ENCODE peak calls at places on chromosomes 4 and X, in four cellular contexts. J, P, N and Z are unnamed samples.

GRCh38 chr4:186072516-186072915 is 3.6 kb downstream of the TLR3 start:
- DNase-seq in P (no peak), N (no peak), J (no peak), Z (no peak)

GRCh38 chr4:79865253-79865652 is 207.8 kb downstream of the ANTXR2 start:
- DNase-seq in N (no peak), P (no peak), J (no peak), Z (no peak)

GRCh38 chr4:55447826-55448225 is 52.1 kb downstream of the TMEM165 start:
- DNase-seq in P (no peak), N (no peak), J (no peak), Z (no peak)

GRCh38 chrX:19776753-19777152 is 110.6 kb downstream of the SH3KBP1 start:
- DNase-seq in N (no peak), P (no peak), J (no peak), Z (no peak)

GRCh38 chr4:180734753-180735432 is 1508.3 kb upstream of the TENM3 start:
- DNase-seq in P (no peak), N (no peak), J (no peak), Z (no peak)

GRCh38 chr4:75099321-75099720 is 166.4 kb downstream of the PARM1 start:
- DNase-seq in P (no peak), N (no peak), J (peak; percentile 12), Z (no peak)

GRCh38 chr4:4182835-4183568 is 43.7 kb downstream of the OTOP1 start:
- DNase-seq in P (no peak), N (no peak), J (peak; percentile 6), Z (no peak)

GRCh38 chrX:72349190-72349589 is 43.5 kb upstream of the CITED1 start:
- DNase-seq in P (no peak), N (no peak), J (peak; percentile 16), Z (no peak)

GRCh38 chr4:175772170-175772685 is 39.8 kb downstream of the GPM6A start:
- DNase-seq in N (no peak), J (no peak), P (no peak), Z (no peak)

GRCh38 chr4:89177807-89178206 is 66.5 kb downstream of the TIGD2 start:
- DNase-seq in J (no peak), N (no peak), P (no peak), Z (no peak)

GRCh38 chr4:112514449-112515277 is 1.3 kb downstream of the NEUROG2 start:
- DNase-seq in N (no peak), J (no peak), P (no peak), Z (no peak)

GRCh38 chr4:151727365-151727764 is 33.4 kb downstream of the GATB start:
- DNase-seq in J (no peak), N (no peak), P (no peak), Z (no peak)

GRCh38 chr4:30950737-30951136 is 230.6 kb downstream of the PCDH7 start:
- DNase-seq in N (no peak), J (no peak), P (no peak), Z (no peak)

GRCh38 chr4:105805501-105806120 is 89.7 kb upstream of the NPNT start:
- DNase-seq in P (no peak), J (no peak), N (no peak), Z (no peak)

GRCh38 chrX:153622661-153623309 is 23.8 kb upstream of the CCNQ start:
- DNase-seq in J (no peak), N (no peak), P (no peak), Z (no peak)

GRCh38 chr4:133865606-133866327 is 335.8 kb downstream of the PABPC4L start:
- DNase-seq in N (no peak), P (no peak), J (no peak), Z (peak; percentile 24)

GRCh38 chr4:2247128-2248043 is 5.5 kb upstream of the HAUS3 start:
- DNase-seq in P (no peak), N (no peak), J (peak; percentile 16), Z (no peak)

GRCh38 chr4:158236304-158237030 is 26.2 kb downstream of the TMEM144 start:
- DNase-seq in J (no peak), N (no peak), P (no peak), Z (no peak)

GRCh38 chr4:168621806-168622589 is 125.1 kb downstream of the PALLD start:
- DNase-seq in N (no peak), J (no peak), P (no peak), Z (no peak)

GRCh38 chrX:50941638-50942037 is 31.1 kb downstream of the BMP15 start:
- DNase-seq in J (no peak), N (no peak), P (no peak), Z (no peak)

GRCh38 chr4:185512516-185512915 is 22.8 kb downstream of the PDLIM3 start:
- DNase-seq in J (no peak), P (no peak), N (no peak), Z (no peak)

GRCh38 chrX:154600962-154601374 is 16.0 kb downstream of the CTAG1A start:
- DNase-seq in N (no peak), P (no peak), J (no peak), Z (no peak)

GRCh38 chr4:31094474-31094873 is 374.3 kb downstream of the PCDH7 start:
- DNase-seq in N (no peak), P (no peak), J (no peak), Z (no peak)

GRCh38 chr4:118835896-118836762 is at the start of gene SEC24D:
- DNase-seq in J (peak; percentile 86), N (peak; percentile 95), P (no peak), Z (peak; percentile 27)

GRCh38 chr4:181661090-181661489 is 582.1 kb upstream of the TENM3 start:
- DNase-seq in P (no peak), N (no peak), J (no peak), Z (no peak)

GRCh38 chr4:7070729-7071511 is 3.1 kb upstream of the GRPEL1 start:
- DNase-seq in N (peak; percentile 86), P (no peak), J (peak; percentile 60), Z (peak; percentile 67)

GRCh38 chr4:146976145-146976544 is 30.5 kb upstream of the TTC29 start:
- DNase-seq in N (no peak), P (no peak), J (no peak), Z (no peak)

GRCh38 chrX:15170927-15171326 is 99.0 kb downstream of the ASB9 start:
- DNase-seq in J (no peak), P (no peak), N (no peak), Z (no peak)

GRCh38 chrX:108736509-108737479 is at the start of gene IRS4:
- DNase-seq in N (no peak), J (no peak), P (no peak), Z (no peak)
- TF ChIP-seq POLR2AphosphoS5 in N (no peak), J (no peak), P (peak; percentile 28), Z (no peak)

GRCh38 chr4:102826890-102827673 is at the start of gene UBE2D3:
- DNase-seq in J (peak; percentile 30), N (peak; percentile 99), P (no peak), Z (peak; percentile 65)
- TF ChIP-seq POLR2AphosphoS5 in J (peak; percentile 88), N (peak; percentile 97), P (peak; percentile 94), Z (peak; percentile 78)

DNA sequence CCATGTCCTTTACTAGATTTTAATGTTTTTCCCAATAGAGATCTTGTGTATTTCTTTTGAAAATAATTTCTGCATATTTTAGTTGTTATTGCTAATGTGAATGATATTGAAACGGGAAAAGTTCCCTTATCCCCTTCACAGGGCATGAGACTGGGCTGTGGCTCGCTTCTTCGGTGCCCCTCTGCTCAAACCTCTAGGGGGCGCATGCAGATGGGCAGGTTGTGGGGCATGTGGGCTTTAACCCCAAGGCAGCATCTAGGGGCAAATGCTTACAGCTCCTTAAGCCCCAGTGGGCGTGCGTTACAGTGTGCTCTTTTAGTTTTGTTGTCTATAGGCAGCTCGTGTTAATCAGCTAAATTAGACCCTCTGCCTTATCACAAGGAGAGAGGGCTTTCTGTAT is 194.7 kb downstream of the OPHN1 start:
- DNase-seq in N (no peak), J (no peak), P (no peak), Z (no peak)
- TF ChIP-seq POLR2AphosphoS5 in N (no peak), J (no peak), P (no peak), Z (no peak)

DNA sequence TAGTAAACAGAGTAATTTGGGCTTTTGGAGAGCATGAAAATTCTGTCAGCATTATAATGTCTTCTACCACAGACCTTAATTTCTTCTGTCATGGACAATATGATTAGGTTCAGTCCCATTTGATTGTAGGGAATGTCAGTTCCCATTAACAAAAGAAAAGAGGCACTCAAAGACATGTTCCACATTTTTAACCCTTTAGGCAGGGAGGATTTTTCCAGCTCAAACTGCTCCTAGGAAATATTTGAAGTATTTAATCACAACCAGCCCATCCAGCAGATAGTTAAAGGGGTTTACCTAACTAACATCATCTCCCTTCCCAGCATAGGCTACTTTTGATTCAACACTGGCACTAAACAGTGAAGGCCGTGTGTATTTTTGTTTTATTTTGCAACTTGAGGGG is 256.1 kb downstream of the DHX15 start:
- DNase-seq in J (no peak), N (no peak), P (no peak), Z (no peak)
- TF ChIP-seq POLR2AphosphoS5 in J (no peak), N (no peak), P (no peak), Z (no peak)

GRCh38 chr4:40688446-40689095 is 58.9 kb upstream of the RBM47 start:
- DNase-seq in J (no peak), P (no peak), N (no peak), Z (no peak)

GRCh38 chr4:40686081-40686913 is 56.6 kb upstream of the RBM47 start:
- DNase-seq in P (no peak), N (no peak), J (no peak), Z (no peak)

GRCh38 chr4:40685300-40685699 is 55.6 kb upstream of the RBM47 start:
- DNase-seq in P (no peak), N (no peak), J (no peak), Z (no peak)

GRCh38 chr4:40684404-40684803 is 54.7 kb upstream of the RBM47 start:
- DNase-seq in P (no peak), N (no peak), J (no peak), Z (no peak)

GRCh38 chr4:40687676-40688389 is 58.2 kb upstream of the RBM47 start:
- DNase-seq in J (no peak), P (no peak), N (no peak), Z (no peak)
- TF ChIP-seq POLR2AphosphoS5 in J (no peak), P (no peak), N (no peak), Z (no peak)

GRCh38 chr4:48779095-48779997 is 733 bp downstream of the FRYL start:
- DNase-seq in P (no peak), J (peak; percentile 51), N (peak; percentile 79), Z (no peak)

GRCh38 chr4:48780867-48781219 is 764 bp upstream of the FRYL start:
- DNase-seq in J (no peak), N (peak; percentile 67), P (no peak), Z (no peak)

GRCh38 chr4:48778431-48779094 is 1.5 kb downstream of the FRYL start:
- DNase-seq in N (no peak), J (no peak), P (no peak), Z (no peak)

GRCh38 chr4:48781968-48782367 is 1.9 kb upstream of the FRYL start:
- DNase-seq in J (no peak), N (no peak), P (no peak), Z (no peak)

GRCh38 chr4:48779998-48780866 is at the start of gene FRYL:
- DNase-seq in P (peak; percentile 99), N (peak; percentile 100), J (peak; percentile 71), Z (peak; percentile 96)
- TF ChIP-seq POLR2AphosphoS5 in P (peak; percentile 94), N (peak; percentile 93), J (peak; percentile 60), Z (peak; percentile 41)